ENCODE peak calls at places on chromosomes 12 and 14, in five cellular contexts. J is AG04450, M is sigmoid colon, E is right lobe of liver, K is GM12865. U is an unnamed sample.

GRCh38 chr14:105385322-105385637 is 13.1 kb upstream of the TEX22 start:
- DNase-seq in J (no peak), M (no peak), E (no peak), K (no peak), U (no peak)

GRCh38 chr12:26341481-26341880 is 146.1 kb downstream of the SSPN start:
- DNase-seq in J (no peak), M (no peak), E (no peak), K (no peak), U (no peak)

GRCh38 chr14:94405481-94405880 is 17.1 kb upstream of the SERPINA1 start:
- DNase-seq in J (no peak), M (no peak), E (no peak), K (no peak), U (no peak)

GRCh38 chr12:226401-226800 is 12.4 kb upstream of the SLC6A12 start:
- DNase-seq in J (no peak), M (no peak), E (no peak), K (no peak), U (no peak)

GRCh38 chr12:16168078-16168477 is 109.4 kb downstream of the SLC15A5 start:
- DNase-seq in J (no peak), M (no peak), E (no peak), K (no peak), U (no peak)

GRCh38 chr12:46603776-46604456 is 221.9 kb downstream of the SLC38A4 start:
- DNase-seq in J (no peak), M (no peak), E (no peak), K (no peak), U (no peak)

GRCh38 chr12:109591041-109591440 is 17.4 kb downstream of the MVK start:
- DNase-seq in J (no peak), M (no peak), E (no peak), K (no peak), U (no peak)

GRCh38 chr14:92964124-92965109 is 41.5 kb downstream of the CHGA start:
- DNase-seq in J (no peak), M (no peak), E (peak; percentile 57), K (no peak), U (no peak)

GRCh38 chr12:131710464-131711457 is at the start of gene SFSWAP:
- DNase-seq in J (peak; percentile 30), M (peak; percentile 81), E (peak; percentile 83), K (peak; percentile 90), U (peak; percentile 43)

GRCh38 chr14:100072783-100073346 is 7.6 kb downstream of the EVL start:
- DNase-seq in J (no peak), M (no peak), E (no peak), K (peak; percentile 77), U (no peak)

GRCh38 chr14:69877492-69877891 is 1.7 kb upstream of the SMOC1 start:
- DNase-seq in J (no peak), M (no peak), E (no peak), K (peak; percentile 30), U (peak; percentile 13)

GRCh38 chr12:15423629-15424028 is 101.3 kb downstream of the PTPRO start:
- DNase-seq in J (no peak), M (no peak), E (no peak), K (no peak), U (no peak)

GRCh38 chr12:119730381-119730780 is 62.4 kb downstream of the PRKAB1 start:
- DNase-seq in J (no peak), M (no peak), E (no peak), K (no peak), U (no peak)

GRCh38 chr14:91573894-91574837 is 64.1 kb upstream of the PPP4R3A start:
- DNase-seq in J (no peak), M (peak; percentile 69), E (peak; percentile 82), K (peak; percentile 19), U (no peak)

GRCh38 chr12:72273851-72274284 is 1.7 kb downstream of the TRHDE start:
- DNase-seq in J (no peak), M (no peak), E (peak; percentile 55), K (no peak), U (no peak)

GRCh38 chr14:105484069-105484996 is 2.4 kb upstream of the CRIP1 start:
- DNase-seq in J (no peak), M (no peak), E (no peak), K (no peak), U (no peak)

GRCh38 chr14:78401866-78402265 is 231.7 kb downstream of the NRXN3 start:
- DNase-seq in J (no peak), M (no peak), E (no peak), K (no peak), U (no peak)

GRCh38 chr14:75223664-75224154 is 47.3 kb upstream of the TMED10 start:
- DNase-seq in J (no peak), M (peak; percentile 68), E (no peak), K (peak; percentile 73), U (no peak)

GRCh38 chr14:54782803-54783659 is 119.6 kb downstream of the GCH1 start:
- DNase-seq in J (no peak), M (peak; percentile 66), E (peak; percentile 65), K (peak; percentile 84), U (peak; percentile 62)

GRCh38 chr14:58171090-58171489 is 19.1 kb upstream of the ARMH4 start:
- DNase-seq in J (peak; percentile 43), M (peak; percentile 74), E (peak; percentile 70), K (peak; percentile 85), U (no peak)

GRCh38 chr14:77212933-77213656 is 31.5 kb downstream of the TMEM63C start:
- DNase-seq in J (no peak), M (no peak), E (no peak), K (peak; percentile 45), U (no peak)
- TF ChIP-seq CTCF in J (peak; percentile 57), M (no peak), E (peak; percentile 45), K (peak; percentile 78), U (peak; percentile 89)

DNA sequence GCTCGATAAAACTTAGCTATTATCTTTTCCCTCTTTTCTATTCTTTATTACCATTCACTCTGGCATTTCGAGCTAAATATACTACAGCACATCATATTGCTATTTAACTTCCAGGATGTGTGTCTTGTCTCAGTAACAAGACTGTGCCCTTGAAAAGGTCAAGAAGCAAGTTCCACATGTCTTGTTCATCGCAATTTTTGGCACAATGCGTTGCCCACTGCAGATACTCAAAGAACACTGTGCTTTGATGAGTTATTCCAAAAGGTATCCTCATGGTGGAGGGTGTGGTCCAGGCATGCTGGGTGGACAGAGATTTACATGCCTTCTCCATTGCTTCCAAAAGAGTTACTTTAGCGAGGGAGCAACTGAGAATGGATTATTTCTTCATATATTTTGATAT is 6.6 kb downstream of the E2F7 start:
- DNase-seq in J (no peak), M (no peak), E (no peak), K (no peak), U (no peak)
- H3K4me3 ChIP-seq in J (no peak overlapping the region), M (no peak overlapping the region), E (no peak overlapping the region), K (no peak overlapping the region), U (no peak overlapping the region)

GRCh38 chr12:111033281-111034147 is 113.1 kb upstream of the MYL2 start:
- DNase-seq in J (no peak), M (no peak), E (no peak), K (no peak), U (no peak)
- TF ChIP-seq CTCF in J (no peak), M (no peak), E (no peak), K (peak; percentile 13), U (peak; percentile 13)

DNA sequence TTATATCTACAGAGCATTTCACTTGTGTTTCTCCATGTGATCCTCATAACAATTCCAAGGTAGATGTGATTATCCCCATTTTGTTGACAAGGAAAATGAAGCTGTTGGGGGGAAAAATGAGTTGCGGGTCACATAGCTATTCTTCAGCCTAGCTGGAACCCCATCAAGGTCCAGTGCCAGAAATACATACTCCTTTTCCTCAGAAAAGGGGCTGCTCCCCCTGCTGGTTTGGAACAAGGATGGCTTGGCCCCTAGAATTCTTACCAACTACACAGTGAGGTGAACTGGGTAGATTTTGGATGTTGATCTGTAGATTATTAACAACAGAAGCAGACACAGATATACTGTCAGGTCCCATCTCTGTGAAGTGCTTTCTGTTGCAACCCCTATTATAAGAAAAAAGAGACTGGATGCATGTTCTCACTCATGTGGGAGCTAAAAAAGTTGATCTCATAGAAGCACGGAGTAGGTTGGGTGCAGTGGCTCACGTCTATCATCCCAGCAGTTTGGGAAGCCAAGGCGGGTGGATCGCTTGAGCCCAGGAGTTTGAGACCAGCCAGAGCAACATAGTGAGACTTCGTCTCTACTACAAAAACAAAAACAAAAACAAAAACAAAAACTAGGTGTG is 8.9 kb downstream of the IKZF4 start:
- DNase-seq in J (no peak), M (no peak), E (no peak), K (peak; percentile 63), U (no peak)
- H3K4me3 ChIP-seq in J (no peak overlapping the region), M (no peak overlapping the region), E (no peak overlapping the region), K (no peak overlapping the region), U (no peak overlapping the region)

DNA sequence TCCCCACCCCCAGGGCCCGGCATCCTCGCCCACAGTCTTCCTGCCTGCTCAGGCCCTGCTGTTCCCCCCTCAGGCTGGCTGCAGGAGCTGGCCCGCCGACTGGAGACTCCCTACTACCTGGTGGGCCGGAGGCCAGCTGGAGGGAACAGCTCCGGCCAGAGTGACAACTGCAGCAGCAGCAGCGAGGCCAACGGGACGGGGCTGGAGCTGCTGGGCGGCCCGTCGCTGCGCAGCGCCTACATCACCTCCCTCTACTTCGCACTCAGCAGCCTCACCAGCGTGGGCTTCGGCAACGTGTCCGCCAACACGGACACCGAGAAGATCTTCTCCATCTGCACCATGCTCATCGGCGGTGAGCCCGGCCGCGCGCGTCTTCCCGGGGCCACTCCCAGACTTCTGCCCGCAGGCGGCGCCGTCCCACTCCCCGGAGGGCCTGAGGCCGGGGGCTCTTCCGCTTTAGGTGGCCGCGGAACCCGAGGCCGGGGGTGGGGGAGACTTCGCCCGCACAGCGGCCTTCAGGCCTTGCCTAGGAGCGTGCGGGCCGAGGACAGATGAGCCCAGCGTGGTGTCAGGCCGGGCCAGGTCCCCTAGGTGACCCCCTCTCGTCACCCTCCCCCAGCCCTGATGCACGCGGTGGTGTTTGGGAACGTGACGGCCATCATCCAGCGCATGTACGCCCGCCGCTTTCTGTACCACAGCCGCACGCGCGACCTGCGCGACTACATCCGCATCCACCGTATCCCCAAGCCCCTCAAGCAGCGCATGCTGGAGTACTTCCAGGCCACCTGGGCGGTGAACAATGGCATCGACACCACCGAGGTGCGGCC is 10.2 kb downstream of the KCNH3 start:
- DNase-seq in J (no peak), M (no peak), E (no peak), K (no peak), U (no peak)
- TF ChIP-seq CTCF in J (peak; percentile 42), M (peak; percentile 28), E (peak; percentile 23), K (no peak), U (peak; percentile 32)

DNA sequence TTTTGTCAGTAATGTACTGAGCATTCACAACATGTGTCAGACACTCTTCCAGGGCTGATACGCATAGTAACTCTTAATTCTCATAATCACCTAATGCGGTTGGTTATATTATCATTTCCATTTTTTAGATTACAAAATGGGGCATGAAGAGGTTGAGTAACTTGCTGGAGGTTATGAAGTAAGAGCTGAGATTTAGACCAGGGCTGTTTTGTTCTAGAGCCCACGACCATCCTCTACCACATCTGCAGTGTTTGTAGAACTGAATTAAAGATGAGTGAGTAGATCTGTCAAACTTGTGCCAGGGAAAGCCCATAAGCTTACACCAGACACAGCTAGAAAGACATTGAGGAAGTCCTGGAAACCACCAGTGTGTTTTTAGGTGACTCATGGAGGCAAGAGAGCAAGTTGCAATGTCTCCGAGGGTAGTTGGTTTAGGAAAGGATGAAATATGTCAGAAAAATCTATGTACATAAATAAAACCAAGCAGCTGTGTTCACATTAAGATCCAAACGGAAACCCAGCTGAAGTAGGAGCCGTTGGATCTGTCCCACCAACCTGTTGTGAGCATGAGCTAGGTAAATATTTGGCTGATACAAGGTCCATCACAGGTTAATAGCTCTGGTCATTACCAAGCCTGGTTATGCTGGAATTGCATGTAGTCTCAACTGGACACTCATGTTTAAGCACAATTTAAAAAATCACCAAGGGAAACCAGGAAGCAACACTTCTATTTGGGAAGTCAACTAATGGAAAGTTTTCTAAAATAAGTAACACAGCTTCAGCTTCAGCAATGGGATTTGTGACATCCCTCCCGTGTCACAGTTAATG is 49.9 kb upstream of the PLEKHG3 start:
- DNase-seq in J (peak; percentile 74), M (no peak), E (no peak), K (peak; percentile 44), U (no peak)
- H3K4me3 ChIP-seq in J (no peak overlapping the region), M (no peak overlapping the region), E (no peak overlapping the region), K (no peak overlapping the region), U (no peak overlapping the region)

U was measured in GM12864.